ENCODE peak calls at places on chromosomes 1 and 21, in eight cellular contexts. C is T-helper 1 cell; V is EL; J is kidney tubule cell; Y is endothelial cell; P is anterior cingulate cortex; K is stimulated activated CD4-positive, alpha-beta T cell treated with anti-CD3 and anti-CD28 coated beads, Interleukin-1b, Interleukin-23, amount 100 ng/mL, for 1 hour; D is activated T-cell treated with anti-CD3 and anti-CD28 coated beads, Interleukin-2, amount 50 U/mL, for 4 hours. R is an unnamed sample.

GRCh38 chr1:6588128-6588892 is 8.5 kb downstream of the ZBTB48 start:
- DNase-seq in C (no peak), V (no peak), J (no peak), Y (no peak), P (no peak), K (no peak), D (no peak), R (peak)

GRCh38 chr1:60819302-60819701 is 263.1 kb upstream of the NFIA start:
- DNase-seq in C (no peak), V (no peak), J (no peak), Y (no peak), P (no peak), K (no peak), D (no peak), R (no peak)

GRCh38 chr1:231138221-231138620 is 23.6 kb upstream of the TRIM67 start:
- DNase-seq in C (no peak), V (peak), J (no peak), Y (no peak), P (no peak), K (no peak), D (no peak), R (no peak)

GRCh38 chr1:54229281-54229891 is 29.4 kb downstream of the MRPL37 start:
- DNase-seq in C (no peak), V (peak), J (peak), Y (no peak), P (no peak), K (no peak), D (no peak), R (peak)

GRCh38 chr1:18597159-18598042 is 33.2 kb upstream of the PAX7 start:
- DNase-seq in C (peak), V (peak), J (peak), Y (peak), P (no peak), K (peak), D (peak), R (peak)

GRCh38 chr21:18951291-18952038 is 547.9 kb upstream of the TMPRSS15 start:
- DNase-seq in C (no peak), V (no peak), J (peak), Y (peak), P (no peak), K (no peak), D (no peak), R (no peak)

GRCh38 chr1:207579436-207579799 is 65.5 kb upstream of the CR1L start:
- DNase-seq in C (peak), V (peak), J (peak), Y (peak), P (no peak), K (no peak), D (no peak), R (peak)

GRCh38 chr1:160189649-160190625 is at the start of gene CASQ1:
- DNase-seq in C (no peak), V (peak), J (peak), Y (no peak), P (no peak), K (no peak), D (no peak), R (no peak)

GRCh38 chr1:228332797-228333738 is 73.6 kb downstream of the TRIM11 start:
- DNase-seq in C (no peak), V (no peak), J (no peak), Y (no peak), P (no peak), K (no peak), D (no peak), R (no peak)

GRCh38 chr1:25658791-25659431 is 42.3 kb downstream of the MAN1C1 start:
- DNase-seq in C (no peak), V (no peak), J (peak), Y (no peak), P (no peak), K (no peak), D (no peak), R (no peak)

GRCh38 chr1:164563821-164564251 is 4.9 kb downstream of the PBX1 start:
- DNase-seq in C (no peak), V (peak), J (no peak), Y (no peak), P (no peak), K (no peak), D (no peak), R (peak)

GRCh38 chr1:152189657-152190442 is 30.8 kb upstream of the RPTN start:
- DNase-seq in C (peak), V (peak), J (peak), Y (peak), P (no peak), K (peak), D (peak), R (peak)

GRCh38 chr1:60277269-60277668 is 203.7 kb upstream of the C1orf87 start:
- DNase-seq in C (no peak), V (no peak), J (no peak), Y (no peak), P (no peak), K (no peak), D (no peak), R (no peak)

GRCh38 chr1:85363526-85363925 is 87.1 kb upstream of the BCL10 start:
- DNase-seq in C (no peak), V (peak), J (peak), Y (no peak), P (no peak), K (no peak), D (no peak), R (no peak)

GRCh38 chr1:9652379-9653194 is 1.1 kb downstream of the PIK3CD start:
- DNase-seq in C (peak), V (peak), J (no peak), Y (peak), P (no peak), K (peak), D (peak), R (no peak)

GRCh38 chr21:33374080-33374873 is 28.9 kb upstream of the IFNGR2 start:
- DNase-seq in C (peak), V (peak), J (peak), Y (peak), P (no peak), K (no peak), D (peak), R (peak)

GRCh38 chr1:65512967-65513777 is 92.7 kb downstream of the LEPR start:
- DNase-seq in C (no peak), V (peak), J (peak), Y (no peak), P (no peak), K (no peak), D (no peak), R (peak)

GRCh38 chr1:66452162-66452561 is 81.8 kb upstream of the SGIP1 start:
- DNase-seq in C (no peak), V (no peak), J (no peak), Y (no peak), P (no peak), K (no peak), D (no peak), R (no peak)

GRCh38 chr1:226420328-226420727 is 12.4 kb upstream of the PARP1 start:
- DNase-seq in C (no peak), V (no peak), J (no peak), Y (no peak), P (no peak), K (no peak), D (no peak), R (no peak)

GRCh38 chr1:181094813-181095212 is 6.3 kb downstream of the IER5 start:
- DNase-seq in C (no peak), V (peak), J (peak), Y (no peak), P (no peak), K (no peak), D (no peak), R (no peak)

GRCh38 chr1:228149341-228150020 is at the start of gene GJC2:
- DNase-seq in C (no peak), V (peak), J (no peak), Y (no peak), P (no peak), K (no peak), D (no peak), R (no peak)

GRCh38 chr1:6247651-6248050 is 3.7 kb downstream of the HES3 start:
- DNase-seq in C (no peak), V (no peak), J (no peak), Y (no peak), P (no peak), K (no peak), D (no peak), R (no peak)

GRCh38 chr21:32383812-32384211 is 9.0 kb downstream of the URB1 start:
- DNase-seq in C (no peak), V (no peak), J (no peak), Y (no peak), P (no peak), K (no peak), D (no peak), R (no peak)

GRCh38 chr1:42784946-42785693 is at the start of gene TMEM269:
- DNase-seq in C (peak), V (no peak), J (no peak), Y (peak), P (no peak), K (no peak), D (peak), R (no peak)

GRCh38 chr1:162560303-162561036 is 1.1 kb upstream of the UAP1 start:
- DNase-seq in C (no peak), V (no peak), J (no peak), Y (no peak), P (no peak), K (no peak), D (no peak), R (no peak)

GRCh38 chr1:240562779-240563178 is 49.2 kb downstream of the GREM2 start:
- DNase-seq in C (no peak), V (no peak), J (no peak), Y (no peak), P (no peak), K (no peak), D (no peak), R (no peak)

GRCh38 chr1:16727190-16728111 is 12.9 kb upstream of the RNU1-4 start:
- DNase-seq in C (no peak), V (peak), J (peak), Y (peak), P (no peak), K (no peak), D (no peak), R (peak)

GRCh38 chr1:228225740-228226139 is 17.9 kb downstream of the OBSCN start:
- DNase-seq in C (no peak), V (no peak), J (no peak), Y (no peak), P (no peak), K (no peak), D (no peak), R (no peak)

R was measured in mammary epithelial cell.